ENCODE peak calls at places on chromosomes 7 and 10, in five cellular contexts. One of them, this sample, is unnamed. For H3K36me3, the result is how much of the 10 kb centered on the place peaks cover.

GRCh38 chr7:12244129-12244528 is 33.0 kb downstream of the TMEM106B start:
- DNase-seq in PC-9: no peak
- DNase-seq in heart left ventricle: no peak
- DNase-seq in spleen: no peak
- DNase-seq in fibroblast of lung: peak
- DNase-seq in this sample: no peak

GRCh38 chr7:46079421-46079820 is 158.3 kb upstream of the IGFBP3 start:
- DNase-seq in PC-9: no peak
- DNase-seq in heart left ventricle: no peak
- DNase-seq in spleen: no peak
- DNase-seq in fibroblast of lung: no peak
- DNase-seq in this sample: no peak

GRCh38 chr7:98119257-98119918 is 12.7 kb downstream of the LMTK2 start:
- DNase-seq in heart left ventricle: no peak
- DNase-seq in spleen: no peak
- DNase-seq in fibroblast of lung: peak
- DNase-seq in PC-9: peak
- DNase-seq in this sample: no peak

GRCh38 chr7:101162551-101163280 is 2.7 kb downstream of the VGF start:
- DNase-seq in spleen: peak
- DNase-seq in PC-9: peak
- DNase-seq in fibroblast of lung: peak
- DNase-seq in heart left ventricle: no peak
- DNase-seq in this sample: no peak

GRCh38 chr7:73891178-73891885 is 30.4 kb downstream of the TMEM270 start:
- DNase-seq in heart left ventricle: no peak
- DNase-seq in PC-9: no peak
- DNase-seq in spleen: no peak
- DNase-seq in fibroblast of lung: no peak
- DNase-seq in this sample: no peak

GRCh38 chr7:142301923-142302550 is 44.2 kb upstream of the PRSS58 start:
- DNase-seq in heart left ventricle: no peak
- DNase-seq in spleen: no peak
- DNase-seq in PC-9: no peak
- DNase-seq in fibroblast of lung: no peak
- DNase-seq in this sample: no peak

GRCh38 chr7:146053492-146053891 is 63.1 kb upstream of the CNTNAP2 start:
- DNase-seq in fibroblast of lung: no peak
- DNase-seq in heart left ventricle: no peak
- DNase-seq in PC-9: no peak
- DNase-seq in spleen: no peak
- DNase-seq in this sample: no peak

GRCh38 chr10:930415-931325 is 835 bp downstream of the LARP4B start:
- DNase-seq in spleen: peak
- DNase-seq in fibroblast of lung: peak
- DNase-seq in heart left ventricle: peak
- DNase-seq in PC-9: peak
- DNase-seq in this sample: peak

GRCh38 chr7:117682681-117683385 is 190.4 kb downstream of the CTTNBP2 start:
- DNase-seq in spleen: no peak
- DNase-seq in heart left ventricle: no peak
- DNase-seq in PC-9: peak
- DNase-seq in fibroblast of lung: no peak
- DNase-seq in this sample: no peak

GRCh38 chr7:149814494-149814893 is 23.7 kb upstream of the ZNF862 start:
- DNase-seq in PC-9: no peak
- DNase-seq in fibroblast of lung: no peak
- DNase-seq in spleen: no peak
- DNase-seq in heart left ventricle: no peak
- DNase-seq in this sample: no peak

GRCh38 chr10:109946680-109947446 is 23.6 kb upstream of the XPNPEP1 start:
- DNase-seq in spleen: no peak
- DNase-seq in fibroblast of lung: no peak
- DNase-seq in PC-9: no peak
- DNase-seq in heart left ventricle: no peak
- DNase-seq in this sample: no peak

GRCh38 chr10:137031-137430 is 1.8 kb downstream of the ZMYND11 start:
- DNase-seq in spleen: no peak
- DNase-seq in fibroblast of lung: peak
- DNase-seq in heart left ventricle: no peak
- DNase-seq in PC-9: peak
- DNase-seq in this sample: no peak

GRCh38 chr7:80847895-80848294 is 71.0 kb downstream of the SEMA3C start:
- DNase-seq in heart left ventricle: no peak
- DNase-seq in PC-9: no peak
- DNase-seq in spleen: no peak
- DNase-seq in fibroblast of lung: peak
- DNase-seq in this sample: no peak

GRCh38 chr7:47915066-47915976 is 32.9 kb downstream of the PKD1L1 start:
- DNase-seq in heart left ventricle: no peak
- DNase-seq in spleen: no peak
- DNase-seq in PC-9: no peak
- DNase-seq in fibroblast of lung: no peak
- DNase-seq in this sample: no peak

GRCh38 chr7:116511552-116512523 is 12.3 kb downstream of the CAV2 start:
- DNase-seq in heart left ventricle: peak
- DNase-seq in PC-9: peak
- DNase-seq in fibroblast of lung: peak
- DNase-seq in spleen: no peak
- DNase-seq in this sample: no peak

GRCh38 chr7:26958834-26959233 is 94.4 kb upstream of the SKAP2 start:
- DNase-seq in spleen: no peak
- DNase-seq in heart left ventricle: no peak
- DNase-seq in PC-9: peak
- DNase-seq in fibroblast of lung: peak
- DNase-seq in this sample: no peak

GRCh38 chr10:70458329-70459060 is 17.0 kb upstream of the NODAL start:
- DNase-seq in heart left ventricle: peak
- DNase-seq in spleen: peak
- DNase-seq in fibroblast of lung: peak
- DNase-seq in PC-9: peak
- DNase-seq in this sample: peak

GRCh38 chr10:11535376-11535959 is 76.0 kb downstream of the USP6NL start:
- DNase-seq in fibroblast of lung: no peak
- DNase-seq in heart left ventricle: no peak
- DNase-seq in spleen: no peak
- DNase-seq in PC-9: no peak
- DNase-seq in this sample: no peak

GRCh38 chr10:81848514-81848913 is 26.5 kb upstream of the NRG3 start:
- DNase-seq in fibroblast of lung: no peak
- DNase-seq in spleen: no peak
- DNase-seq in heart left ventricle: no peak
- DNase-seq in PC-9: no peak
- DNase-seq in this sample: no peak

GRCh38 chr10:86711957-86712708 is 43.8 kb downstream of the LDB3 start:
- DNase-seq in spleen: peak
- DNase-seq in fibroblast of lung: peak
- DNase-seq in PC-9: no peak
- DNase-seq in heart left ventricle: peak
- DNase-seq in this sample: peak

GRCh38 chr7:47417122-47417480 is 164.8 kb downstream of the TNS3 start:
- DNase-seq in heart left ventricle: no peak
- DNase-seq in fibroblast of lung: no peak
- DNase-seq in spleen: no peak
- DNase-seq in PC-9: no peak
- DNase-seq in this sample: no peak

GRCh38 chr10:3681642-3682554 is 103.1 kb downstream of the KLF6 start:
- DNase-seq in heart left ventricle: no peak
- DNase-seq in spleen: no peak
- DNase-seq in PC-9: no peak
- DNase-seq in fibroblast of lung: no peak
- DNase-seq in this sample: no peak

GRCh38 chr7:87567052-87567451 is 33.6 kb downstream of the ABCB1 start:
- DNase-seq in spleen: no peak
- DNase-seq in PC-9: no peak
- DNase-seq in fibroblast of lung: no peak
- DNase-seq in heart left ventricle: no peak
- DNase-seq in this sample: no peak

GRCh38 chr10:70378122-70378521 is 4.3 kb downstream of the LRRC20 start:
- DNase-seq in spleen: no peak
- DNase-seq in heart left ventricle: no peak
- DNase-seq in PC-9: peak
- DNase-seq in fibroblast of lung: peak
- DNase-seq in this sample: no peak

GRCh38 chr7:143263266-143264195 is at the start of gene GSTK1:
- DNase-seq in spleen: peak
- DNase-seq in heart left ventricle: peak
- DNase-seq in PC-9: peak
- DNase-seq in fibroblast of lung: peak
- DNase-seq in this sample: peak

GRCh38 chr7:13827716-13828115 is 161.8 kb downstream of the ETV1 start:
- DNase-seq in heart left ventricle: no peak
- DNase-seq in fibroblast of lung: peak
- DNase-seq in PC-9: no peak
- DNase-seq in spleen: no peak
- DNase-seq in this sample: no peak

GRCh38 chr10:132516771-132517725 is 20.5 kb upstream of the INPP5A start:
- DNase-seq in spleen: peak
- DNase-seq in PC-9: peak
- DNase-seq in fibroblast of lung: peak
- DNase-seq in heart left ventricle: peak
- DNase-seq in this sample: peak

GRCh38 chr7:151283302-151283701 is 34.8 kb upstream of the SMARCD3 start:
- DNase-seq in spleen: no peak
- DNase-seq in fibroblast of lung: no peak
- DNase-seq in PC-9: no peak
- DNase-seq in heart left ventricle: no peak
- DNase-seq in this sample: no peak

GRCh38 chr10:103739039-103739764 is 116.2 kb downstream of the SH3PXD2A start:
- DNase-seq in fibroblast of lung: peak
- DNase-seq in spleen: no peak
- DNase-seq in heart left ventricle: peak
- DNase-seq in PC-9: peak
- DNase-seq in this sample: peak

GRCh38 chr7:156473476-156474240 is 166.9 kb upstream of the RNF32 start:
- DNase-seq in heart left ventricle: no peak
- DNase-seq in fibroblast of lung: peak
- DNase-seq in PC-9: no peak
- DNase-seq in spleen: no peak
- DNase-seq in this sample: no peak

GRCh38 chr10:114309111-114309651 is 70.1 kb downstream of the VWA2 start:
- DNase-seq in PC-9: no peak
- DNase-seq in spleen: peak
- DNase-seq in heart left ventricle: no peak
- DNase-seq in fibroblast of lung: peak
- DNase-seq in this sample: peak

GRCh38 chr10:129950651-129951050 is 13.4 kb downstream of the EBF3 start:
- DNase-seq in fibroblast of lung: no peak
- DNase-seq in spleen: no peak
- DNase-seq in heart left ventricle: no peak
- DNase-seq in PC-9: no peak
- DNase-seq in this sample: no peak

DNA sequence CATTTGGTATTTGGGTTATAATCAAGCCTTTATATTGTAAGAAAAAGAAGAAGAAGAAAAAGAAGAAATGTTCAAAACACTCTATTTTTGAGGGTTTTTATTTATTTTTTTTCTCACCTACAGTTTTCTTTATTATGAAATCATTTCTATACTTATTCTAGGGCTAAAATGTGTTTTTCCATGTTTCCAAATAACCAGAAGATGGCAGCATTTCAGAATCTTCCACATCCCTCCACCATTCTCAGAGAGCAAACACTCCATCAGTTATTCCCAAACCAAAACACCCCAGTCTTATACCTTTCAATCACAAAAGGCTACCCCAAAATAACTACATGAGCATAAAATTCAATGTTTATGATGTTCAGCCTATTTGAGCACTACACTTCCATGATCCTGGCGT is 38.7 kb upstream of the PPP1R17 start:
- DNase-seq in heart left ventricle: no peak
- DNase-seq in PC-9: no peak
- DNase-seq in fibroblast of lung: no peak
- DNase-seq in spleen: no peak
- DNase-seq in this sample: no peak
- H3K4me3 ChIP-seq in heart left ventricle: no peak
- H3K4me3 ChIP-seq in PC-9: no peak
- H3K4me3 ChIP-seq in fibroblast of lung: no peak
- H3K4me3 ChIP-seq in spleen: no peak
- H3K4me3 ChIP-seq in this sample: no peak

DNA sequence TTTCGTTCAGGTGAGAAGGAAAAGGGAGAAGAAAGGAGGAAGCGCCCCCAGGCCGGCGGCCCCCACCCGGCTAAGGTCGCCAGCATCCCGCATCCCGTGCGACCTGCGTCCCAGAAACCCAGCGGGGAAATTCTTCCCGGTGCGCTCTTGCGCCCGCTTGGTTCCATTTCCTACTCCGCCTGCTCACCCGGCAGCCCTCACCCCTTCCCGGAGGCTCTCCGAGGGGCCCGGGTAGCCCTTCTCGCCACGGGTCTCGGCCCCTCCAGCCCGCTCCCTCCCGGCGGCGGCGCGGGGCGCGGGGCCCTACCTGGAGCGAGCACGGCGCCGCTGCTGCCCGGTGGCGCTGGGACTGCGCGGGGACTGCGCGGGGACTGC is at the start of gene PRKCQ:
- DNase-seq in heart left ventricle: no peak
- DNase-seq in fibroblast of lung: peak
- DNase-seq in PC-9: peak
- DNase-seq in spleen: no peak
- DNase-seq in this sample: no peak
- H3K27ac ChIP-seq in heart left ventricle: peak
- H3K27ac ChIP-seq in fibroblast of lung: no peak
- H3K27ac ChIP-seq in PC-9: peak
- H3K27ac ChIP-seq in spleen: peak
- H3K27ac ChIP-seq in this sample: no peak

DNA sequence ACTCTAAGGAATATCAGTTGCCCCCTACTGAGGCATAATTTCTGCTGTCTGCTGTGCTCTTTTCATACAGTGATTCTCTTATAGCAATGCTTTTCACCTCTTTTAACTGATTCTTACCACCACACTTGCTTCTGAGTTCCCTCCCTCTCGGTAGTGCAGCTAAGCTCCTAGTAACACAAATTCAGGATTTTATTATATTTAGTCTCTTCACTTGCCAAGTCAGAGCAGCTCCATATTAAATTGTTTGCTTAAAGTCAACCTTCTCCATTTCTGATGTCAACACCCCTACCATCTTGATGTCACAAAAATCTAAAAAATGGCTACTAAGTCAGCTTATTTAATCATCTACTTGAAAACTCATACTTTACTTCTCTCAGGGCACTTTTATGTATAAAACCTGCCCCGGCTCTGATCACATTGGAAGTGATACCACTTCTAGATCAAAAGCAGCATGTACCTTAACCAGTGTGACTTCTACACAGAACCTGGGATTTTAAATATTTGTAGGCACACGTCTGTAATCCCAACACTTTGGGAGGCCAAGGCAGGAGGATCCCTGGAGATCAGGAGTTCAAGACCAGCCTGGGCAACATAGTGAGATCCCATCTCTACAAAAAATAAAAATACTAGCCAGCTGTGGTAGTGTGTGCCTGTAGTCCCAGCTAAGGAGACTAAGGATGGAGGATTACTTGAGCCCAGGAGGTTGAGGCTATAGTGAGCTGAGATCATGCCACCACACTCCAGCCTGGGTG is 55.3 kb downstream of the GDI2 start:
- DNase-seq in fibroblast of lung: no peak
- DNase-seq in PC-9: no peak
- DNase-seq in heart left ventricle: no peak
- DNase-seq in spleen: no peak
- DNase-seq in this sample: no peak
- H3K36me3 ChIP-seq in fibroblast of lung: under half
- H3K36me3 ChIP-seq in PC-9: under half
- H3K36me3 ChIP-seq in heart left ventricle: half or more
- H3K36me3 ChIP-seq in spleen: under half
- H3K36me3 ChIP-seq in this sample: under half

GRCh38 chr7:107879400-107880035 is 11.5 kb upstream of the DLD start:
- DNase-seq in PC-9: peak
- DNase-seq in spleen: no peak
- DNase-seq in heart left ventricle: no peak
- DNase-seq in fibroblast of lung: peak
- DNase-seq in this sample: no peak
- H3K4me3 ChIP-seq in PC-9: no peak
- H3K4me3 ChIP-seq in spleen: no peak
- H3K4me3 ChIP-seq in heart left ventricle: no peak
- H3K4me3 ChIP-seq in fibroblast of lung: no peak
- H3K4me3 ChIP-seq in this sample: no peak

This sample was measured in aorta.